ENCODE peak calls at places on chromosomes 13 and 19, in four cellular contexts. H, R, K and B are unnamed samples. For H3K27me3, the result is how much of the 10 kb centered on the place peaks cover.

GRCh38 chr13:90979059-90979458 is 368.4 kb upstream of the MIR17HG start:
- DNase-seq in H (no peak), K (no peak), R (no peak), B (no peak)

GRCh38 chr13:25876256-25876655 is 175.6 kb downstream of the SHISA2 start:
- DNase-seq in K (no peak), R (no peak), H (no peak), B (no peak)

GRCh38 chr19:18290250-18291018 is 9.0 kb upstream of the JUND start:
- DNase-seq in H (peak), R (peak), K (no peak), B (no peak)

GRCh38 chr19:10769533-10770491 is 51.9 kb downstream of the DNM2 start:
- DNase-seq in H (no peak), K (peak), R (peak), B (peak)

GRCh38 chr19:13670846-13671245 is 93.5 kb upstream of the MRI1 start:
- DNase-seq in K (no peak), R (no peak), H (no peak), B (no peak)

GRCh38 chr19:38304866-38305429 is 897 bp downstream of the C19orf33 start:
- DNase-seq in R (peak), H (no peak), K (peak), B (peak)

GRCh38 chr13:24670927-24671326 is 9.3 kb upstream of the ATP12A start:
- DNase-seq in H (no peak), R (no peak), K (no peak), B (peak)

GRCh38 chr19:22422220-22422619 is at the start of gene ZNF98:
- DNase-seq in R (no peak), H (no peak), K (no peak), B (no peak)

GRCh38 chr13:98677398-98677797 is 75.1 kb downstream of the SLC15A1 start:
- DNase-seq in H (no peak), K (no peak), R (no peak), B (no peak)

GRCh38 chr19:3210347-3211017 is 14.0 kb upstream of the CELF5 start:
- DNase-seq in R (peak), K (peak), H (peak), B (peak)

GRCh38 chr13:53343345-53343744 is 314.7 kb downstream of the OLFM4 start:
- DNase-seq in K (no peak), H (no peak), R (no peak), B (no peak)

GRCh38 chr19:4474504-4475136 is 2.5 kb downstream of the HDGFL2 start:
- DNase-seq in R (no peak), K (peak), H (no peak), B (peak)

GRCh38 chr13:32262165-32262564 is 53.0 kb downstream of the ZAR1L start:
- DNase-seq in K (no peak), H (no peak), R (no peak), B (no peak)

GRCh38 chr13:75881109-75881775 is 245.1 kb downstream of the LMO7 start:
- DNase-seq in R (no peak), K (no peak), H (no peak), B (no peak)

GRCh38 chr13:79910869-79911540 is 429.9 kb downstream of the SPRY2 start:
- DNase-seq in R (no peak), K (no peak), H (no peak), B (no peak)

GRCh38 chr19:5128251-5128931 is 159.5 kb downstream of the KDM4B start:
- DNase-seq in R (peak), H (no peak), K (peak), B (peak)

GRCh38 chr13:108902557-108903155 is 273.2 kb downstream of the MYO16 start:
- DNase-seq in H (no peak), R (no peak), K (no peak), B (no peak)

GRCh38 chr13:36369268-36370107 is 23.3 kb upstream of the SPART start:
- DNase-seq in H (no peak), K (no peak), R (no peak), B (no peak)

GRCh38 chr13:64640002-64640401 is 2590.1 kb downstream of the PCDH9 start:
- DNase-seq in H (no peak), R (no peak), K (no peak), B (no peak)

GRCh38 chr19:37654525-37654832 is 786 bp downstream of the ZFP30 start:
- DNase-seq in H (no peak), K (no peak), R (no peak), B (no peak)

GRCh38 chr13:36258831-36259230 is 38.8 kb downstream of the CCDC169 start:
- DNase-seq in H (no peak), K (no peak), R (no peak), B (no peak)

GRCh38 chr19:40623403-40624239 is 22.5 kb downstream of the LTBP4 start:
- DNase-seq in K (peak), H (no peak), R (no peak), B (peak)

GRCh38 chr13:100209857-100210580 is 121.1 kb downstream of the PCCA start:
- DNase-seq in R (no peak), K (no peak), H (no peak), B (no peak)

GRCh38 chr13:45374917-45375316 is 33.9 kb upstream of the TPT1 start:
- DNase-seq in H (no peak), K (no peak), R (no peak), B (no peak)

GRCh38 chr13:89897681-89898080 is 1449.8 kb upstream of the MIR17HG start:
- DNase-seq in R (no peak), H (no peak), K (no peak), B (no peak)

GRCh38 chr19:40693896-40694295 is 3.4 kb upstream of the NUMBL start:
- DNase-seq in R (no peak), K (no peak), H (no peak), B (peak)

GRCh38 chr19:1567116-1567847 is 843 bp downstream of the MEX3D start:
- DNase-seq in H (no peak), K (peak), R (peak), B (no peak)

GRCh38 chr19:15379996-15380647 is 535 bp upstream of the AKAP8 start:
- DNase-seq in K (peak), R (peak), H (no peak), B (peak)

GRCh38 chr19:54096642-54097106 is 3.9 kb downstream of the OSCAR start:
- DNase-seq in H (no peak), K (no peak), R (no peak), B (no peak)

GRCh38 chr19:48348039-48348438 is 15.7 kb downstream of the TMEM143 start:
- DNase-seq in R (no peak), H (no peak), K (peak), B (no peak)

GRCh38 chr19:42113641-42114348 is 18.5 kb downstream of the POU2F2 start:
- DNase-seq in H (no peak), K (peak), R (no peak), B (peak)

GRCh38 chr13:29901714-29902631 is 51.6 kb upstream of the UBL3 start:
- DNase-seq in R (no peak), K (peak), H (peak), B (no peak)
- H3K27me3 ChIP-seq in R (under half), K (under half), H (under half), B (under half)

DNA sequence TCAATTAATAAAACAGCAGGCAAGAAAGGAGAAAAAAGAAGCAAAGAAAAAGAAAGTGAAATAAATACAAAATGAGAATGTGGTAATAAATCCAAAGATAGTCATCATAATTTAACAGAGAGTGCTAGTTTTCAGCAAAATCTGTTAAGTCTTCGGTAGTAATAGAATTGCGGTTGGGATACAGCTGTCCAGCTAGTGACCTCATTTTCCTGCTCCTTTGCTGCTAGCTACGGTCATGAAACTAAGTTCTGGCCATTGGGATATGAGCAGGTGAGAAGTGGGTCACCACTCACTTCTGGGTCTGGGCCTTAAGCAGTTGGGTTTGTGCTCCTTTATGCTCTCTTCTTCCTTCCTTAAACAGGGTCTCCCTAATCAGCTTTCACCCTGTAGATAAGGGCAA is 11.7 kb upstream of the DGKH start:
- DNase-seq in K (no peak), H (no peak), R (no peak), B (no peak)
- H3K27me3 ChIP-seq in K (under half), H (under half), R (under half), B (under half)

GRCh38 chr19:35860436-35860817 is 3.7 kb downstream of the KIRREL2 start:
- DNase-seq in H (no peak), R (no peak), K (no peak), B (no peak)
- H3K27me3 ChIP-seq in H (under half), R (under half), K (under half), B (under half)

DNA sequence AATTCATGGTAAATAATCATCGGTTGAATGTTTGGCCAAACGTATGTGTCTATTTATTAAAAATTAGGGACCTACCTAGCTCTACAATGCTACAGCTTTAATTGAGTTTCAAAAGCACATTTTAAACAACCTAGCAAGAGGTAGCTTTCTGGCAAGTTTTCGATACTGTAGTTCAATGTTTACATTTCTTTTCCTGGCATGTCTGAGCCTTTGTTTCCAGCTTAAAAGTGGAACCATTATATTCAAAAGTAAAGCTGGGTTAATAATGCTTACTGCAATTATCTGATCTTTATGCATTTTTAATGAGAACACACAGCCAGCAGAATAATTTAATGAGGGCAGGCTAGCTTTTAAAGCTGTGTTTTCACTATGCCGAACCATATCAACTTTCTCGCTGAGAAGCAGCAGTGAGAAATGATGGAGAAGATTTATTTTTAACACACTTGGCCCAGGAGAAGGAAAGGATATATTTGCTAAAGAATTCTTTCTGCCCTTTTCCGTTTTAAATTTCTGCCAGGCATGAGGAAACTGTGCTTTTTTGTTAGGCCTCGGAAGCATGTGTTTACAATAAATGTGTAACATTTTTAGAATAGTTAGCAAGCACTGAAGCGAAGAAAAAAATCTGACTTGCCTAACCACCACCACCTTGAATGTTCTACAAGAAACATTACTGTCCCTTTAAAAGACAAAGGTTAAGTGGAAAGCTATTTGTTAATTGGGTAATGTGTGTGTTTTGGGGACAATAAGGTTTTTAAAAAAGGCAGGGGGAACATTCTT is 989 bp downstream of the MBNL2 start:
- DNase-seq in H (no peak), K (no peak), R (no peak), B (no peak)
- H3K27me3 ChIP-seq in H (under half), K (under half), R (under half), B (under half)

GRCh38 chr19:32231691-32232090 is 113.7 kb upstream of the ZNF507 start:
- DNase-seq in H (no peak), R (no peak), K (no peak), B (no peak)

GRCh38 chr19:32233091-32233490 is 112.3 kb upstream of the ZNF507 start:
- DNase-seq in R (no peak), H (no peak), K (no peak), B (no peak)

GRCh38 chr19:32232449-32232848 is 113.0 kb upstream of the ZNF507 start:
- DNase-seq in K (no peak), H (no peak), R (no peak), B (no peak)

GRCh38 chr19:32230441-32230840 is 115.0 kb upstream of the ZNF507 start:
- DNase-seq in R (no peak), H (no peak), K (no peak), B (no peak)

GRCh38 chr19:32231020-32231419 is 114.4 kb upstream of the ZNF507 start:
- DNase-seq in R (no peak), H (no peak), K (no peak), B (no peak)
- H3K27me3 ChIP-seq in R (under half), H (under half), K (under half), B (under half)

DNA sequence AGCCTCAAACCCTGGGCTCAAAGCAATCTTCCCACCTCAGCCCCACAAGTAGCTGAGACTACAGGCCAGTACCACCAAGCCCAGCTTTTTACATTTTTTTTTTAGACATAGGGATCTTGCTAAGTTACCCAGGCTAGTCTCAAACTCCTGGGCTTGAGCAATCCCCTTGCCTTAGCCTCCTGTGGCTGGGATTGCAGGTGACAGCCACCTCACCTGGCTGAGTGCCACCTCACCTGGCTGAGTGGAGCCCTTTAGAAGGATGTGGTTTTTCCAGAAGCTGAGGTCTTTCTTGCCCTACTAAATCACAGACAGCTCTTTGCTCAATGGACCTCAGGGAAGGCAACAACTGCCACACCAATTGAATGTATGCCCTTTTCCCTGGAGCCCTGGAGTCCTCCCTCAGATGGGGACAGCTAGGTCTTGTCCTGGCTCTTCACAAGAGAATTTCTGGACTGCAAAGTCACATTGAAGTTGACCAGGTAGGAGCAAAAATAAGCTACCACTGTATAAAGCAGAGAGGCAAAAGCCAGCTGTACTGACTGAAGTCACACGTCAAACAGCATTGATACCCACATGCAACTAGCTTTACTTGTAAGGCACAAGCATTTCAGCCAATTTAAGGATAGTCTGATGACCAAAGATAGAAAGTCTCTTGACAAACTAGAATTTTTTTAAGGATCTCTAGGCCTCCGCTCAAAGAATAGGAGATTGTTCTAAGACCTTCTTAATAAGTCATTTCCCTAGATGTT is 14.0 kb downstream of the PDX1 start:
- DNase-seq in H (no peak), R (no peak), K (no peak), B (no peak)
- H3K27me3 ChIP-seq in H (under half), R (under half), K (under half), B (half or more)

GRCh38 chr13:44283598-44283997 is 90.0 kb upstream of the SERP2 start:
- DNase-seq in K (no peak), H (no peak), R (no peak), B (no peak)
- H3K27me3 ChIP-seq in K (under half), H (under half), R (under half), B (under half)

DNA sequence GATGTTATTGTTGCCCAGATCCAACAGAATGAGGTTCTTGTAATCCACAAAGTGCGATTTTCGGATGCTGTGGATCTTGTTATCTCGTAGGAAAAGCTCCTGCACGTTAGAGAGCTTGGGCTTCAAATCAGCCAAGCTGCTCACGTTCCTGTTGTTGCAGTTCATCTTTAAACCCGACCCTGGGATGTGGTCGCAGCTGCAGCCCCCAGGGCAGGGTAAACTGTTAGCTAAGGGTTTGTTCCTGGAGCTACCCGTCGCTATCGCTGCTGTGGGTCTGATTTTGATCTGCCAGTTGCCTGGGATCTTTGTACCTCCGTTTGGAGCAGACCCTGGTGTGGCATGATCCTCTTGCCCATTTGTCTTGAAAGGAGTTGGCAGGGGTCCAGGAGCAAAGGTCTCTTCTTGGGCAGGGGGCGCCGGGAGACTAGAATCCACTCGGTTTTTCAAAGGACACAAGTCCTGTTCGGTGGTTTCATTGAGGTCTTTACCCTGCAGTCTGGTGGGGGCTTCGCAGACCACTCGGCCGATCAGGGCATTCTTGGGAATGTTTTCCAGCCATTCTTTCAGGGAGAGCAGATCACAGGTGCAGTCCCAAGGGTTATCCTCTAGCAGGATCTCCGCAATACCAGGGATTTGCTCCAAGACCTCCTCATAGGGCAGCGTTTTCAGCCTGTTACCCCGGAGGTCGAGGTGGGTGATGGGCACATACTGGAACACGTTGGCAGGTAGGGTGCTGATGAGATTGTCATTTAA is 1.8 kb downstream of the SLITRK1 start:
- DNase-seq in H (no peak), R (no peak), K (peak), B (no peak)
- H3K27me3 ChIP-seq in H (under half), R (under half), K (half or more), B (under half)

DNA sequence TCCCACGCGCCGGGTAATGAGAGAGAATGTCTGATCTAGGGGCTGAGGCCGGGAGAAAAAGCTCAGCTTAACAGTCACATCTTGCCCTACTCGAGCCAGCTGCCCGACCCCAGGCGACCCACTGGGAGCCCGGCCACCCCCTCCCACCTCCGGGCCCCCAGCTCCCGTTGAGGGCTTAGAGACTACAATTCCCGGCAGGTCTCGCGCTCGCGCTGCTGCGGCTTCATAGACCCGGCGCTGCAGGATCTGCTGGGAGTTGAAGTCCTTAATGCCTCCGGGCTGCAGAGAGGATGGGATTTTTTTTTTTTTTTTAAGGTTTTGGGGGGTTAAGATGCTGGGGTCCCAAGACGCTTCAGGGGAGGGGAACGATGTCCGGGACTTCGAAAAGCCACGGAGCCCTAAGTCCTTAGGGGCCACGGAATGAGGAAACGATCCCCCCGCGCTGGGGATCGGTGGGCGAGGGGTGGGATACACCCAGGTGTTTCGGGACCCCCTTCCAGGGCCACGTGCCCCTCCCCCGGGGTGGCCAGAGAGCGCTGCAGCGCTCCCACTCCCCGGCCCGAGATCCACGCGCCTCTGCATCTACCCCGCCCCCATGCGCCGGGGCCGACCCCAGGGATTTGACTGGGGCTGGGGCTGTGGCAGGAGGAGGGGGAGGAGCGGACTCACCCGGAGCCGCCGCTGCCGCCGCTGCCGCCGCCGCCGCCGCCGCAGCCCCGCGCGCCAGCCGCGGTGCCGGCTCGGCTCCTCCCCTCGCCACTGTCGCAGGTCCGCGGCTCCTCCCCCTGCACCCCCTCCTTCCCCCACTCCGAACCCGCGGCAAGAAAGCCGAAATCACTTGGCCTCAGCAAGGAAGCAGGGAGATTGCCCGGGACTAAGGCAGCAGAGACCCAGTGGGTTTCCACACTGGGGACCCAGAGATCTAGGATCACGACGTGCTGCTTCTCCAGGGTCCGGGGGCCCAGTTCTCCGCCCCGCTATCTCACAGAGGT is at the start of gene SYT3:
- DNase-seq in H (no peak), K (peak), R (peak), B (peak)
- H3K27me3 ChIP-seq in H (under half), K (under half), R (under half), B (under half)